ENCODE peak calls at places on chromosomes 12 and 14, in four cellular contexts. One of them, this sample, is unnamed.
A peak's percentile ranks its signal among the peaks of the same experiment; 100 is the strongest.

GRCh38 chr12:42003031-42003430 is 141.6 kb downstream of the GXYLT1 start:
- DNase-seq in endothelial cell: no peak
- DNase-seq in COR-L47: no peak
- DNase-seq in NCI-H774: no peak
- DNase-seq in this sample: no peak

GRCh38 chr12:54701940-54702592 is 53.9 kb upstream of the DCD start:
- DNase-seq in endothelial cell: no peak
- DNase-seq in NCI-H774: peak; percentile 77
- DNase-seq in COR-L47: no peak
- DNase-seq in this sample: no peak

GRCh38 chr12:90069711-90070110 is 361.1 kb upstream of the ATP2B1 start:
- DNase-seq in NCI-H774: no peak
- DNase-seq in endothelial cell: no peak
- DNase-seq in COR-L47: no peak
- DNase-seq in this sample: no peak

GRCh38 chr12:56719056-56719455 is 6.0 kb downstream of the NACA start:
- DNase-seq in endothelial cell: no peak
- DNase-seq in NCI-H774: no peak
- DNase-seq in COR-L47: no peak
- DNase-seq in this sample: no peak

GRCh38 chr12:83042441-83043215 is 355.9 kb downstream of the TMTC2 start:
- DNase-seq in NCI-H774: no peak
- DNase-seq in COR-L47: no peak
- DNase-seq in endothelial cell: no peak
- DNase-seq in this sample: no peak

GRCh38 chr12:124906606-124907261 is 7.7 kb downstream of the UBC start:
- DNase-seq in COR-L47: no peak
- DNase-seq in endothelial cell: peak; percentile 93
- DNase-seq in NCI-H774: no peak
- DNase-seq in this sample: no peak

GRCh38 chr12:58668831-58669230 is 251.5 kb downstream of the LRIG3 start:
- DNase-seq in endothelial cell: no peak
- DNase-seq in NCI-H774: no peak
- DNase-seq in COR-L47: no peak
- DNase-seq in this sample: no peak

GRCh38 chr12:113946175-113946574 is 19.9 kb downstream of the RBM19 start:
- DNase-seq in COR-L47: no peak
- DNase-seq in NCI-H774: no peak
- DNase-seq in endothelial cell: no peak
- DNase-seq in this sample: no peak

GRCh38 chr12:62191747-62192485 is 68.3 kb upstream of the USP15 start:
- DNase-seq in COR-L47: peak; percentile 15
- DNase-seq in endothelial cell: peak; percentile 21
- DNase-seq in NCI-H774: peak; percentile 28
- DNase-seq in this sample: no peak

GRCh38 chr12:59431266-59431665 is 164.6 kb upstream of the SLC16A7 start:
- DNase-seq in COR-L47: no peak
- DNase-seq in endothelial cell: no peak
- DNase-seq in NCI-H774: no peak
- DNase-seq in this sample: no peak

GRCh38 chr12:58877243-58877743 is 43.0 kb downstream of the LRIG3 start:
- DNase-seq in NCI-H774: peak; percentile 71
- DNase-seq in COR-L47: peak; percentile 43
- DNase-seq in endothelial cell: no peak
- DNase-seq in this sample: peak; percentile 7

GRCh38 chr12:118103231-118103600 is 595 bp downstream of the VSIG10 start:
- DNase-seq in NCI-H774: peak; percentile 37
- DNase-seq in endothelial cell: no peak
- DNase-seq in COR-L47: no peak
- DNase-seq in this sample: peak; percentile 37

GRCh38 chr14:100653409-100653808 is 66.2 kb upstream of the BEGAIN start:
- DNase-seq in NCI-H774: no peak
- DNase-seq in COR-L47: no peak
- DNase-seq in endothelial cell: peak; percentile 55
- DNase-seq in this sample: no peak

GRCh38 chr12:56916296-56916995 is 17.8 kb downstream of the SDR9C7 start:
- DNase-seq in endothelial cell: no peak
- DNase-seq in NCI-H774: no peak
- DNase-seq in COR-L47: no peak
- DNase-seq in this sample: no peak

GRCh38 chr14:90402009-90402408 is 5.2 kb downstream of the CALM1 start:
- DNase-seq in NCI-H774: no peak
- DNase-seq in COR-L47: no peak
- DNase-seq in endothelial cell: no peak
- DNase-seq in this sample: no peak

GRCh38 chr12:113174461-113175384 is 10.6 kb downstream of the DDX54 start:
- DNase-seq in NCI-H774: peak; percentile 22
- DNase-seq in endothelial cell: peak; percentile 87
- DNase-seq in COR-L47: peak; percentile 15
- DNase-seq in this sample: peak; percentile 35

GRCh38 chr12:123269980-123270379 is 1.7 kb downstream of the CDK2AP1 start:
- DNase-seq in COR-L47: no peak
- DNase-seq in NCI-H774: no peak
- DNase-seq in endothelial cell: no peak
- DNase-seq in this sample: no peak

GRCh38 chr12:20549115-20549719 is 145.9 kb upstream of the SLCO1C1 start:
- DNase-seq in COR-L47: no peak
- DNase-seq in NCI-H774: no peak
- DNase-seq in endothelial cell: peak; percentile 35
- DNase-seq in this sample: peak; percentile 14

GRCh38 chr12:29176951-29177350 is 27.9 kb downstream of the FAR2 start:
- DNase-seq in COR-L47: no peak
- DNase-seq in NCI-H774: no peak
- DNase-seq in endothelial cell: no peak
- DNase-seq in this sample: no peak

GRCh38 chr14:103683139-103683538 is 32.1 kb downstream of the XRCC3 start:
- DNase-seq in NCI-H774: no peak
- DNase-seq in endothelial cell: no peak
- DNase-seq in COR-L47: no peak
- DNase-seq in this sample: no peak

GRCh38 chr14:80658155-80658554 is 283.4 kb downstream of the CEP128 start:
- DNase-seq in COR-L47: no peak
- DNase-seq in endothelial cell: no peak
- DNase-seq in NCI-H774: no peak
- DNase-seq in this sample: no peak

GRCh38 chr12:34395056-34396005 is 373.0 kb downstream of the ALG10 start:
- DNase-seq in endothelial cell: peak; percentile 0
- DNase-seq in NCI-H774: no peak
- DNase-seq in COR-L47: no peak
- DNase-seq in this sample: no peak

GRCh38 chr14:74634964-74635363 is 22.9 kb upstream of the LTBP2 start:
- DNase-seq in COR-L47: no peak
- DNase-seq in NCI-H774: no peak
- DNase-seq in endothelial cell: no peak
- DNase-seq in this sample: no peak

This sample was measured in NCI-H1105.